ENCODE peak calls at places on chromosome 13, in ten cellular contexts. One of them, this sample, is unnamed.

GRCh38 chr13:26951581-26952177 is 191.1 kb upstream of the GPR12 start:
- DNase-seq in breast epithelium: no peak
- DNase-seq in fibroblast of lung: no peak
- DNase-seq in pancreas: peak
- DNase-seq in transverse colon: peak
- DNase-seq in lower leg skin: no peak
- DNase-seq in upper lobe of left lung: peak
- DNase-seq in PC-9: no peak
- DNase-seq in A673: no peak
- DNase-seq in right lobe of liver: peak
- DNase-seq in this sample: no peak

GRCh38 chr13:77448689-77449088 is 86.8 kb upstream of the SCEL start:
- DNase-seq in breast epithelium: no peak
- DNase-seq in fibroblast of lung: no peak
- DNase-seq in pancreas: no peak
- DNase-seq in transverse colon: peak
- DNase-seq in lower leg skin: no peak
- DNase-seq in upper lobe of left lung: peak
- DNase-seq in PC-9: no peak
- DNase-seq in A673: no peak
- DNase-seq in right lobe of liver: no peak
- DNase-seq in this sample: no peak

GRCh38 chr13:111972261-111972780 is 94.6 kb upstream of the SOX1 start:
- DNase-seq in breast epithelium: no peak
- DNase-seq in fibroblast of lung: no peak
- DNase-seq in pancreas: no peak
- DNase-seq in transverse colon: no peak
- DNase-seq in lower leg skin: peak
- DNase-seq in upper lobe of left lung: no peak
- DNase-seq in PC-9: no peak
- DNase-seq in A673: no peak
- DNase-seq in right lobe of liver: no peak
- DNase-seq in this sample: peak

GRCh38 chr13:36700170-36700569 is 26.4 kb downstream of the SERTM1 start:
- DNase-seq in breast epithelium: no peak
- DNase-seq in fibroblast of lung: no peak
- DNase-seq in pancreas: no peak
- DNase-seq in transverse colon: no peak
- DNase-seq in lower leg skin: no peak
- DNase-seq in upper lobe of left lung: no peak
- DNase-seq in PC-9: no peak
- DNase-seq in A673: no peak
- DNase-seq in right lobe of liver: no peak
- DNase-seq in this sample: no peak

GRCh38 chr13:23643828-23644419 is 73.7 kb downstream of the TNFRSF19 start:
- DNase-seq in breast epithelium: no peak
- DNase-seq in fibroblast of lung: no peak
- DNase-seq in pancreas: no peak
- DNase-seq in transverse colon: no peak
- DNase-seq in lower leg skin: no peak
- DNase-seq in upper lobe of left lung: no peak
- DNase-seq in PC-9: no peak
- DNase-seq in A673: peak
- DNase-seq in right lobe of liver: no peak
- DNase-seq in this sample: no peak

GRCh38 chr13:101739382-101740178 is 287.1 kb downstream of the ITGBL1 start:
- DNase-seq in breast epithelium: no peak
- DNase-seq in fibroblast of lung: no peak
- DNase-seq in pancreas: no peak
- DNase-seq in transverse colon: no peak
- DNase-seq in lower leg skin: no peak
- DNase-seq in upper lobe of left lung: no peak
- DNase-seq in PC-9: no peak
- DNase-seq in A673: no peak
- DNase-seq in right lobe of liver: no peak
- DNase-seq in this sample: no peak

GRCh38 chr13:111281751-111282311 is 38.6 kb upstream of the TEX29 start:
- DNase-seq in breast epithelium: no peak
- DNase-seq in fibroblast of lung: peak
- DNase-seq in pancreas: no peak
- DNase-seq in transverse colon: no peak
- DNase-seq in lower leg skin: no peak
- DNase-seq in upper lobe of left lung: no peak
- DNase-seq in PC-9: no peak
- DNase-seq in A673: no peak
- DNase-seq in right lobe of liver: no peak
- DNase-seq in this sample: no peak

GRCh38 chr13:107370036-107370785 is 802.3 kb upstream of the ARGLU1 start:
- DNase-seq in breast epithelium: no peak
- DNase-seq in fibroblast of lung: peak
- DNase-seq in pancreas: no peak
- DNase-seq in transverse colon: no peak
- DNase-seq in lower leg skin: no peak
- DNase-seq in upper lobe of left lung: no peak
- DNase-seq in PC-9: no peak
- DNase-seq in A673: no peak
- DNase-seq in right lobe of liver: no peak
- DNase-seq in this sample: no peak

GRCh38 chr13:26785845-26786630 is 25.5 kb upstream of the GPR12 start:
- DNase-seq in breast epithelium: no peak
- DNase-seq in fibroblast of lung: no peak
- DNase-seq in pancreas: peak
- DNase-seq in transverse colon: peak
- DNase-seq in lower leg skin: peak
- DNase-seq in upper lobe of left lung: peak
- DNase-seq in PC-9: no peak
- DNase-seq in A673: peak
- DNase-seq in right lobe of liver: no peak
- DNase-seq in this sample: no peak

GRCh38 chr13:90188237-90188636 is 1159.2 kb upstream of the MIR17HG start:
- DNase-seq in breast epithelium: no peak
- DNase-seq in fibroblast of lung: no peak
- DNase-seq in pancreas: no peak
- DNase-seq in transverse colon: no peak
- DNase-seq in lower leg skin: no peak
- DNase-seq in upper lobe of left lung: no peak
- DNase-seq in PC-9: no peak
- DNase-seq in A673: no peak
- DNase-seq in right lobe of liver: no peak
- DNase-seq in this sample: no peak

GRCh38 chr13:44815507-44816074 is 173.7 kb downstream of the NUFIP1 start:
- DNase-seq in breast epithelium: peak
- DNase-seq in fibroblast of lung: peak
- DNase-seq in pancreas: peak
- DNase-seq in transverse colon: no peak
- DNase-seq in lower leg skin: no peak
- DNase-seq in upper lobe of left lung: peak
- DNase-seq in PC-9: peak
- DNase-seq in A673: peak
- DNase-seq in right lobe of liver: no peak
- DNase-seq in this sample: no peak

GRCh38 chr13:33066329-33066728 is 50.1 kb downstream of the KL start:
- DNase-seq in breast epithelium: no peak
- DNase-seq in fibroblast of lung: no peak
- DNase-seq in pancreas: no peak
- DNase-seq in transverse colon: no peak
- DNase-seq in lower leg skin: no peak
- DNase-seq in upper lobe of left lung: no peak
- DNase-seq in PC-9: no peak
- DNase-seq in A673: no peak
- DNase-seq in right lobe of liver: no peak
- DNase-seq in this sample: no peak

GRCh38 chr13:33072759-33073158 is 56.5 kb downstream of the KL start:
- DNase-seq in breast epithelium: no peak
- DNase-seq in fibroblast of lung: no peak
- DNase-seq in pancreas: no peak
- DNase-seq in transverse colon: no peak
- DNase-seq in lower leg skin: no peak
- DNase-seq in upper lobe of left lung: no peak
- DNase-seq in PC-9: no peak
- DNase-seq in A673: no peak
- DNase-seq in right lobe of liver: no peak
- DNase-seq in this sample: no peak

GRCh38 chr13:33070713-33071112 is 54.5 kb downstream of the KL start:
- DNase-seq in breast epithelium: no peak
- DNase-seq in fibroblast of lung: peak
- DNase-seq in pancreas: no peak
- DNase-seq in transverse colon: no peak
- DNase-seq in lower leg skin: no peak
- DNase-seq in upper lobe of left lung: no peak
- DNase-seq in PC-9: no peak
- DNase-seq in A673: no peak
- DNase-seq in right lobe of liver: no peak
- DNase-seq in this sample: no peak

GRCh38 chr13:33072282-33072681 is 56.1 kb downstream of the KL start:
- DNase-seq in breast epithelium: no peak
- DNase-seq in fibroblast of lung: no peak
- DNase-seq in pancreas: no peak
- DNase-seq in transverse colon: no peak
- DNase-seq in lower leg skin: no peak
- DNase-seq in upper lobe of left lung: no peak
- DNase-seq in PC-9: no peak
- DNase-seq in A673: no peak
- DNase-seq in right lobe of liver: no peak
- DNase-seq in this sample: no peak

DNA sequence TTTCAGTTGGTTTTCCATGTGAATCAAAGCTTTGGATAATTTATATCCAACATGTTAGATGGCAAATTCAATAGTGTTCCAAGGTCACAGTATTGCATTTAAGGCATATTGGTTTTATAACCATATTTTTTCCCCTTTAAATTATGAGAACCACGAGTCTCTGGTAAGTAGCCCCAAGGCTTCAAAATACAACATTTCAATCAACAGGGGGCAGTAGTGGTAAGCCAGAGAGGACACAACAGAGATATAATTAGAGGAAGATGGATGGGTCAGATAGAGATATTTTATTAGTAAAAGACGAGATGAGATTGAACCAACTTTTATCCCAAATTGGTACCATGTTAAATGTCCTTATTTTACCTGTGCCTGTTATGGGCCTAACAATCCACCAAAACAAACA is 53.1 kb downstream of the KL start:
- DNase-seq in breast epithelium: no peak
- DNase-seq in fibroblast of lung: no peak
- DNase-seq in pancreas: no peak
- DNase-seq in transverse colon: no peak
- DNase-seq in lower leg skin: no peak
- DNase-seq in upper lobe of left lung: no peak
- DNase-seq in PC-9: no peak
- DNase-seq in A673: peak
- DNase-seq in right lobe of liver: no peak
- DNase-seq in this sample: no peak
- TF ChIP-seq CTCF in breast epithelium: no peak
- TF ChIP-seq CTCF in fibroblast of lung: no peak
- TF ChIP-seq CTCF in pancreas: no peak
- TF ChIP-seq CTCF in transverse colon: no peak
- TF ChIP-seq CTCF in lower leg skin: no peak
- TF ChIP-seq CTCF in upper lobe of left lung: peak
- TF ChIP-seq CTCF in PC-9: no peak
- TF ChIP-seq CTCF in A673: peak
- TF ChIP-seq CTCF in right lobe of liver: peak
- TF ChIP-seq CTCF in this sample: peak

DNA sequence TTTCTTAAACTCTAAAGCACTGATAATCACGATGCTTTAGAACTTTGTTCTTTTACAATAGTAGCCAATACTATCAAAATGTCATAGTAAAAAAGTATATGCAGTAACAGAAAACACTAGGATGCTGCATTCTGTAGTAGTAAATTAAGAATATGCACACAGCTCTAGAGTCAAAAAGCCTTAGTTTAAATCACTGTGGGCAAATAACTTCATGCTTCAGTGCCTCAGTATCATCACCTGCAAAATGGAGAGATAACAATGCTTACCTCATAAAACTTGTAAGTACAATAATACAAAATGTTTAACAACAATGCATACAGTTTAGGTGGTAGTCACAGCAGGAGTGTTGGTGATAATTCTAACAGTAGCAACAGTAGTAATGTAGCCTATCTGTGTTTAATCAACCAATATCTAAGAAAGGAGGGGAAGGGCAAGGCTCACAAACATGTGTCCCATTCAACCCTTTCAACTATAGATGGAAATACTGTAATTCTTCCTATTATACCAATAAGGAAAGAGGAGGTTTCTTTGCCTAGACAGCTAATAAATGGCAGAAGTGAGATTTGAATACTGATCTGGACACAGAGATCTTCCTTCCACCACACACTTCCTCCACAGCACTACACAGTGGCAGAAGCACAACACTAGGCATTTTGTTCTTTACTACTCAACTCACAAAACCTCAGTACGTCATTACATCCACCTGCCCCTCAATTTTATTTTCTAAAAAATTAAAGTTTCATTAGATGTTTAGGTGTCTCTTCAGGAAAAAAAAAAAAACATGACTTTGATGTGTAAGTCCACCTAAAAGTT is 4.6 kb downstream of the RBM26 start:
- DNase-seq in breast epithelium: no peak
- DNase-seq in fibroblast of lung: no peak
- DNase-seq in pancreas: no peak
- DNase-seq in transverse colon: no peak
- DNase-seq in lower leg skin: no peak
- DNase-seq in upper lobe of left lung: no peak
- DNase-seq in PC-9: no peak
- DNase-seq in A673: no peak
- DNase-seq in right lobe of liver: no peak
- DNase-seq in this sample: no peak
- H3K4me3 ChIP-seq in breast epithelium: no peak
- H3K4me3 ChIP-seq in fibroblast of lung: no peak
- H3K4me3 ChIP-seq in pancreas: no peak
- H3K4me3 ChIP-seq in transverse colon: no peak
- H3K4me3 ChIP-seq in lower leg skin: no peak
- H3K4me3 ChIP-seq in upper lobe of left lung: no peak
- H3K4me3 ChIP-seq in PC-9: no peak
- H3K4me3 ChIP-seq in A673: no peak
- H3K4me3 ChIP-seq in right lobe of liver: no peak
- H3K4me3 ChIP-seq in this sample: no peak

GRCh38 chr13:100634686-100635085 is 39.9 kb downstream of the TMTC4 start:
- DNase-seq in breast epithelium: no peak
- DNase-seq in fibroblast of lung: no peak
- DNase-seq in pancreas: no peak
- DNase-seq in transverse colon: no peak
- DNase-seq in lower leg skin: no peak
- DNase-seq in upper lobe of left lung: no peak
- DNase-seq in PC-9: no peak
- DNase-seq in A673: no peak
- DNase-seq in right lobe of liver: no peak
- DNase-seq in this sample: no peak
- TF ChIP-seq CTCF in breast epithelium: no peak
- TF ChIP-seq CTCF in fibroblast of lung: no peak
- TF ChIP-seq CTCF in pancreas: no peak
- TF ChIP-seq CTCF in transverse colon: no peak
- TF ChIP-seq CTCF in lower leg skin: no peak
- TF ChIP-seq CTCF in upper lobe of left lung: no peak
- TF ChIP-seq CTCF in PC-9: no peak
- TF ChIP-seq CTCF in A673: no peak
- TF ChIP-seq CTCF in right lobe of liver: no peak
- TF ChIP-seq CTCF in this sample: no peak

DNA sequence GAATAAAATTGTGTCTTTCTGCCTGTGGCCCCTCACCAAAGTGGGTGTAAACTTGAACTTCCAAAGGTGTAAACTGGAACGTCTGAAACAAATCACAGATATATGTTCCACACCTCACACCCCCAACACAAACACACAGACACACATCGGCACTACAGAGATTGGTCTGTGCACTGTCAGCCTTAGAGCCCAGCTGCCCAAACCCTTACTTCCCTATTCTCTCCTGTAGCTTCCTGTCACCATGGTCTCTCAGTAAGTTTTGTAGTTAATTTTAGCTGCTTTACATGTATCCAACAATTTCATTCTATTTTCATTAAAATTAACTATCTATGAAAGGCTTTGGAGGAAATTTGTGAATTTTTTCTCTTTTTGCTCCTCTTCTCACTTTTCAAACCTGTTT is 5.4 kb downstream of the TM9SF2 start:
- DNase-seq in breast epithelium: no peak
- DNase-seq in fibroblast of lung: no peak
- DNase-seq in pancreas: no peak
- DNase-seq in transverse colon: no peak
- DNase-seq in lower leg skin: no peak
- DNase-seq in upper lobe of left lung: peak
- DNase-seq in PC-9: no peak
- DNase-seq in A673: no peak
- DNase-seq in right lobe of liver: no peak
- DNase-seq in this sample: no peak
- H3K4me3 ChIP-seq in breast epithelium: no peak
- H3K4me3 ChIP-seq in fibroblast of lung: no peak
- H3K4me3 ChIP-seq in pancreas: no peak
- H3K4me3 ChIP-seq in transverse colon: no peak
- H3K4me3 ChIP-seq in lower leg skin: no peak
- H3K4me3 ChIP-seq in upper lobe of left lung: no peak
- H3K4me3 ChIP-seq in PC-9: no peak
- H3K4me3 ChIP-seq in A673: no peak
- H3K4me3 ChIP-seq in right lobe of liver: no peak
- H3K4me3 ChIP-seq in this sample: no peak

This sample was measured in upper lobe of right lung.